ENCODE peak calls at places on chromosomes 16 and 17, in eight cellular contexts. One of them, this sample, is unnamed.

GRCh38 chr17:9725575-9725974 is 65.8 kb downstream of the DHRS7C start:
- DNase-seq in lower lobe of right lung: no peak
- DNase-seq in activated CD4-positive, CD25-positive, alpha-beta regulatory T cell: no peak
- DNase-seq in glutamatergic neuron: peak; percentile 29
- DNase-seq in neural crest cell: peak; percentile 41
- DNase-seq in activated CD4-positive, alpha-beta T cell treated with anti-CD3 and anti-CD28 coated beads, Interleukin-2, amount 10 ng/mL, durations not matched to agents 24 days and 14 days: no peak
- DNase-seq in neuronal stem cell: peak; percentile 29
- DNase-seq in EL: no peak
- DNase-seq in this sample: no peak

GRCh38 chr16:2056681-2057407 is 9.1 kb downstream of the TSC2 start:
- DNase-seq in lower lobe of right lung: no peak
- DNase-seq in activated CD4-positive, CD25-positive, alpha-beta regulatory T cell: no peak
- DNase-seq in glutamatergic neuron: no peak
- DNase-seq in neural crest cell: no peak
- DNase-seq in activated CD4-positive, alpha-beta T cell treated with anti-CD3 and anti-CD28 coated beads, Interleukin-2, amount 10 ng/mL, durations not matched to agents 24 days and 14 days: no peak
- DNase-seq in neuronal stem cell: no peak
- DNase-seq in EL: no peak
- DNase-seq in this sample: no peak

GRCh38 chr16:78976212-78976611 is 624.3 kb downstream of the MAF start:
- DNase-seq in lower lobe of right lung: no peak
- DNase-seq in activated CD4-positive, CD25-positive, alpha-beta regulatory T cell: no peak
- DNase-seq in glutamatergic neuron: no peak
- DNase-seq in neural crest cell: no peak
- DNase-seq in activated CD4-positive, alpha-beta T cell treated with anti-CD3 and anti-CD28 coated beads, Interleukin-2, amount 10 ng/mL, durations not matched to agents 24 days and 14 days: no peak
- DNase-seq in neuronal stem cell: no peak
- DNase-seq in EL: no peak
- DNase-seq in this sample: no peak

GRCh38 chr17:13477180-13477611 is 124.5 kb downstream of the HS3ST3A1 start:
- DNase-seq in lower lobe of right lung: no peak
- DNase-seq in activated CD4-positive, CD25-positive, alpha-beta regulatory T cell: no peak
- DNase-seq in glutamatergic neuron: no peak
- DNase-seq in neural crest cell: no peak
- DNase-seq in activated CD4-positive, alpha-beta T cell treated with anti-CD3 and anti-CD28 coated beads, Interleukin-2, amount 10 ng/mL, durations not matched to agents 24 days and 14 days: peak; percentile 8
- DNase-seq in neuronal stem cell: no peak
- DNase-seq in EL: peak; percentile 43
- DNase-seq in this sample: no peak

GRCh38 chr16:89185062-89185751 is 13.7 kb downstream of the CDH15 start:
- DNase-seq in lower lobe of right lung: no peak
- DNase-seq in activated CD4-positive, CD25-positive, alpha-beta regulatory T cell: no peak
- DNase-seq in glutamatergic neuron: no peak
- DNase-seq in neural crest cell: no peak
- DNase-seq in activated CD4-positive, alpha-beta T cell treated with anti-CD3 and anti-CD28 coated beads, Interleukin-2, amount 10 ng/mL, durations not matched to agents 24 days and 14 days: peak; percentile 82
- DNase-seq in neuronal stem cell: no peak
- DNase-seq in EL: no peak
- DNase-seq in this sample: no peak

GRCh38 chr17:64005734-64006167 is 7.6 kb downstream of the PRR29 start:
- DNase-seq in lower lobe of right lung: peak; percentile 64
- DNase-seq in activated CD4-positive, CD25-positive, alpha-beta regulatory T cell: no peak
- DNase-seq in glutamatergic neuron: no peak
- DNase-seq in neural crest cell: no peak
- DNase-seq in activated CD4-positive, alpha-beta T cell treated with anti-CD3 and anti-CD28 coated beads, Interleukin-2, amount 10 ng/mL, durations not matched to agents 24 days and 14 days: no peak
- DNase-seq in neuronal stem cell: no peak
- DNase-seq in EL: peak; percentile 28
- DNase-seq in this sample: no peak

GRCh38 chr17:80116276-80116922 is 15.0 kb downstream of the GAA start:
- DNase-seq in lower lobe of right lung: no peak
- DNase-seq in activated CD4-positive, CD25-positive, alpha-beta regulatory T cell: no peak
- DNase-seq in glutamatergic neuron: no peak
- DNase-seq in neural crest cell: no peak
- DNase-seq in activated CD4-positive, alpha-beta T cell treated with anti-CD3 and anti-CD28 coated beads, Interleukin-2, amount 10 ng/mL, durations not matched to agents 24 days and 14 days: no peak
- DNase-seq in neuronal stem cell: no peak
- DNase-seq in EL: no peak
- DNase-seq in this sample: no peak

GRCh38 chr17:32752934-32753333 is 124.0 kb downstream of the MYO1D start:
- DNase-seq in lower lobe of right lung: no peak
- DNase-seq in activated CD4-positive, CD25-positive, alpha-beta regulatory T cell: no peak
- DNase-seq in glutamatergic neuron: no peak
- DNase-seq in neural crest cell: no peak
- DNase-seq in activated CD4-positive, alpha-beta T cell treated with anti-CD3 and anti-CD28 coated beads, Interleukin-2, amount 10 ng/mL, durations not matched to agents 24 days and 14 days: no peak
- DNase-seq in neuronal stem cell: no peak
- DNase-seq in EL: no peak
- DNase-seq in this sample: no peak

GRCh38 chr17:22277595-22277994 is 585.3 kb downstream of the KCNJ18 start:
- DNase-seq in lower lobe of right lung: no peak
- DNase-seq in activated CD4-positive, CD25-positive, alpha-beta regulatory T cell: no peak
- DNase-seq in glutamatergic neuron: no peak
- DNase-seq in neural crest cell: no peak
- DNase-seq in activated CD4-positive, alpha-beta T cell treated with anti-CD3 and anti-CD28 coated beads, Interleukin-2, amount 10 ng/mL, durations not matched to agents 24 days and 14 days: no peak
- DNase-seq in neuronal stem cell: no peak
- DNase-seq in EL: no peak
- DNase-seq in this sample: no peak

GRCh38 chr17:33024688-33025486 is 33.2 kb downstream of the SPACA3 start:
- DNase-seq in lower lobe of right lung: no peak
- DNase-seq in activated CD4-positive, CD25-positive, alpha-beta regulatory T cell: no peak
- DNase-seq in glutamatergic neuron: no peak
- DNase-seq in neural crest cell: no peak
- DNase-seq in activated CD4-positive, alpha-beta T cell treated with anti-CD3 and anti-CD28 coated beads, Interleukin-2, amount 10 ng/mL, durations not matched to agents 24 days and 14 days: no peak
- DNase-seq in neuronal stem cell: no peak
- DNase-seq in EL: no peak
- DNase-seq in this sample: no peak

GRCh38 chr16:4660454-4661007 is 32.8 kb upstream of the NUDT16L1 start:
- DNase-seq in lower lobe of right lung: peak; percentile 89
- DNase-seq in activated CD4-positive, CD25-positive, alpha-beta regulatory T cell: no peak
- DNase-seq in glutamatergic neuron: no peak
- DNase-seq in neural crest cell: peak; percentile 14
- DNase-seq in activated CD4-positive, alpha-beta T cell treated with anti-CD3 and anti-CD28 coated beads, Interleukin-2, amount 10 ng/mL, durations not matched to agents 24 days and 14 days: peak; percentile 92
- DNase-seq in neuronal stem cell: no peak
- DNase-seq in EL: peak; percentile 45
- DNase-seq in this sample: peak; percentile 85

This sample was measured in right cardiac atrium.